ENCODE peak calls at places on chromosomes 12 and 14, in five cellular contexts. D is HS-5, N is NCI-H2227 treated with DMSO at 0.1 percent for 48 hours, M is endothelial cell of umbilical vein, V is Caco-2. Y is an unnamed sample.

GRCh38 chr14:50062438-50063039 is 53.8 kb downstream of the VCPKMT start:
- DNase-seq in D (no peak), M (peak), V (peak), N (no peak), Y (no peak)

GRCh38 chr12:4137441-4137840 is 136.1 kb upstream of the CCND2 start:
- DNase-seq in N (no peak), D (no peak), V (no peak), M (no peak), Y (no peak)

GRCh38 chr12:8709124-8709830 is 11.5 kb downstream of the RIMKLB start:
- DNase-seq in N (no peak), M (peak), V (no peak), D (no peak), Y (no peak)

GRCh38 chr14:95703805-95704204 is 10.1 kb downstream of the TCL1A start:
- DNase-seq in M (peak), V (no peak), N (no peak), D (no peak), Y (no peak)

GRCh38 chr14:66105819-66106218 is 380.4 kb upstream of the CCDC196 start:
- DNase-seq in D (peak), V (no peak), N (no peak), M (peak), Y (peak)

GRCh38 chr14:37034410-37035285 is 137.8 kb downstream of the SLC25A21 start:
- DNase-seq in M (no peak), N (peak), V (no peak), D (no peak), Y (no peak)

GRCh38 chr12:114623737-114624136 is 60.2 kb downstream of the TBX3 start:
- DNase-seq in M (no peak), V (no peak), D (no peak), N (no peak), Y (no peak)

GRCh38 chr12:53098354-53098981 is 1.0 kb downstream of the IGFBP6 start:
- DNase-seq in D (peak), M (peak), N (no peak), V (no peak), Y (no peak)

GRCh38 chr12:11968516-11968915 is 102.2 kb upstream of the BCL2L14 start:
- DNase-seq in V (no peak), D (no peak), M (no peak), N (no peak), Y (no peak)

GRCh38 chr12:127957001-127957660 is 309.8 kb upstream of the TMEM132C start:
- DNase-seq in M (no peak), D (peak), V (no peak), N (no peak), Y (no peak)

GRCh38 chr12:129310346-129310745 is 457.1 kb downstream of the GLT1D1 start:
- DNase-seq in N (no peak), M (no peak), V (no peak), D (no peak), Y (no peak)

GRCh38 chr12:128944956-128945355 is 91.7 kb downstream of the GLT1D1 start:
- DNase-seq in V (no peak), D (no peak), N (no peak), M (no peak), Y (no peak)